ENCODE peak calls at places on chromosomes 12 and 14, in five cellular contexts. J is NCI-H1092 treated with DMSO at 0.1 percent for 48 hours, V is HuH-7, E is HTR-8/SVneo, F is mucosa of gallbladder. W is an unnamed sample.

GRCh38 chr12:991350-992278 is 591 bp downstream of the ERC1 start:
- DNase-seq in F (no peak), V (peak), E (peak), J (peak), W (peak)

GRCh38 chr14:35558680-35559079 is 24.7 kb downstream of the INSM2 start:
- DNase-seq in E (no peak), V (no peak), J (peak), F (no peak), W (peak)

GRCh38 chr14:29028973-29029582 is 262.5 kb downstream of the FOXG1 start:
- DNase-seq in F (peak), V (peak), J (no peak), E (peak), W (no peak)

GRCh38 chr14:60862283-60862682 is 118.6 kb downstream of the TRMT5 start:
- DNase-seq in J (peak), V (no peak), F (peak), E (no peak), W (no peak)

GRCh38 chr12:124992874-124993567 is 424 bp upstream of the BRI3BP start:
- DNase-seq in E (peak), F (peak), V (peak), J (peak), W (peak)

GRCh38 chr14:53549956-53550355 is 396.8 kb upstream of the DDHD1 start:
- DNase-seq in E (no peak), V (no peak), J (no peak), F (no peak), W (no peak)

GRCh38 chr12:63897931-63898330 is 53.4 kb downstream of the SRGAP1 start:
- DNase-seq in F (no peak), J (no peak), E (no peak), V (no peak), W (no peak)

GRCh38 chr14:96117101-96117897 is 78.1 kb downstream of the C14orf132 start:
- DNase-seq in V (no peak), J (peak), F (no peak), E (no peak), W (peak)

GRCh38 chr12:54667945-54668344 is 19.8 kb upstream of the DCD start:
- DNase-seq in V (no peak), E (no peak), J (no peak), F (peak), W (no peak)

GRCh38 chr12:65827827-65828231 is 3.5 kb downstream of the HMGA2 start:
- DNase-seq in E (no peak), V (no peak), F (no peak), J (no peak), W (no peak)

GRCh38 chr12:47950856-47951468 is 12.4 kb upstream of the TMEM106C start:
- DNase-seq in E (no peak), J (no peak), F (no peak), V (no peak), W (no peak)

GRCh38 chr14:51018521-51018920 is 74.2 kb upstream of the PYGL start:
- DNase-seq in J (no peak), F (no peak), V (no peak), E (no peak), W (no peak)

GRCh38 chr12:108455706-108456105 is 59.4 kb upstream of the FICD start:
- DNase-seq in V (no peak), E (no peak), F (no peak), J (no peak), W (no peak)

GRCh38 chr14:32950584-32950983 is 11.9 kb downstream of the NPAS3 start:
- DNase-seq in F (no peak), E (no peak), J (no peak), V (no peak), W (no peak)